ENCODE peak calls at places on chromosome 2, in eight cellular contexts. One of them, this sample, is unnamed.

GRCh38 chr2:219722276-219722883 is 95.0 kb downstream of the SLC4A3 start:
- DNase-seq in lower lobe of right lung: no peak
- DNase-seq in left lung: no peak
- DNase-seq in pancreas: no peak
- DNase-seq in colonic mucosa: no peak
- DNase-seq in hepatocyte: peak; percentile 15
- DNase-seq in fibroblast of lung: peak; percentile 34
- DNase-seq in psoas muscle: no peak
- DNase-seq in this sample: no peak

GRCh38 chr2:273338-273737 is 8.6 kb downstream of the ACP1 start:
- DNase-seq in lower lobe of right lung: no peak
- DNase-seq in left lung: no peak
- DNase-seq in pancreas: no peak
- DNase-seq in colonic mucosa: no peak
- DNase-seq in hepatocyte: no peak
- DNase-seq in fibroblast of lung: no peak
- DNase-seq in psoas muscle: no peak
- DNase-seq in this sample: no peak

GRCh38 chr2:28822036-28822435 is 11.4 kb downstream of the SPDYA start:
- DNase-seq in lower lobe of right lung: no peak
- DNase-seq in left lung: no peak
- DNase-seq in pancreas: no peak
- DNase-seq in colonic mucosa: no peak
- DNase-seq in hepatocyte: no peak
- DNase-seq in fibroblast of lung: no peak
- DNase-seq in psoas muscle: no peak
- DNase-seq in this sample: no peak

GRCh38 chr2:112055110-112055832 is at the start of gene TMEM87B:
- DNase-seq in lower lobe of right lung: peak; percentile 99
- DNase-seq in left lung: peak; percentile 100
- DNase-seq in pancreas: peak; percentile 100
- DNase-seq in colonic mucosa: peak; percentile 99
- DNase-seq in hepatocyte: peak; percentile 99
- DNase-seq in fibroblast of lung: peak; percentile 97
- DNase-seq in psoas muscle: peak; percentile 99
- DNase-seq in this sample: peak; percentile 96

GRCh38 chr2:159202568-159203071 is 83.9 kb downstream of the WDSUB1 start:
- DNase-seq in lower lobe of right lung: no peak
- DNase-seq in left lung: peak; percentile 62
- DNase-seq in pancreas: no peak
- DNase-seq in colonic mucosa: peak; percentile 26
- DNase-seq in hepatocyte: peak; percentile 61
- DNase-seq in fibroblast of lung: peak; percentile 100
- DNase-seq in psoas muscle: no peak
- DNase-seq in this sample: no peak

GRCh38 chr2:56681659-56682396 is 498.0 kb downstream of the CCDC85A start:
- DNase-seq in lower lobe of right lung: no peak
- DNase-seq in left lung: no peak
- DNase-seq in pancreas: no peak
- DNase-seq in colonic mucosa: no peak
- DNase-seq in hepatocyte: no peak
- DNase-seq in fibroblast of lung: peak; percentile 81
- DNase-seq in psoas muscle: no peak
- DNase-seq in this sample: no peak

GRCh38 chr2:37969731-37970130 is 44.6 kb downstream of the RMDN2 start:
- DNase-seq in lower lobe of right lung: no peak
- DNase-seq in left lung: no peak
- DNase-seq in pancreas: no peak
- DNase-seq in colonic mucosa: no peak
- DNase-seq in hepatocyte: no peak
- DNase-seq in fibroblast of lung: no peak
- DNase-seq in psoas muscle: no peak
- DNase-seq in this sample: no peak

GRCh38 chr2:63614448-63614968 is 25.7 kb downstream of the MDH1 start:
- DNase-seq in lower lobe of right lung: no peak
- DNase-seq in left lung: no peak
- DNase-seq in pancreas: no peak
- DNase-seq in colonic mucosa: no peak
- DNase-seq in hepatocyte: peak; percentile 34
- DNase-seq in fibroblast of lung: peak; percentile 84
- DNase-seq in psoas muscle: no peak
- DNase-seq in this sample: no peak

DNA sequence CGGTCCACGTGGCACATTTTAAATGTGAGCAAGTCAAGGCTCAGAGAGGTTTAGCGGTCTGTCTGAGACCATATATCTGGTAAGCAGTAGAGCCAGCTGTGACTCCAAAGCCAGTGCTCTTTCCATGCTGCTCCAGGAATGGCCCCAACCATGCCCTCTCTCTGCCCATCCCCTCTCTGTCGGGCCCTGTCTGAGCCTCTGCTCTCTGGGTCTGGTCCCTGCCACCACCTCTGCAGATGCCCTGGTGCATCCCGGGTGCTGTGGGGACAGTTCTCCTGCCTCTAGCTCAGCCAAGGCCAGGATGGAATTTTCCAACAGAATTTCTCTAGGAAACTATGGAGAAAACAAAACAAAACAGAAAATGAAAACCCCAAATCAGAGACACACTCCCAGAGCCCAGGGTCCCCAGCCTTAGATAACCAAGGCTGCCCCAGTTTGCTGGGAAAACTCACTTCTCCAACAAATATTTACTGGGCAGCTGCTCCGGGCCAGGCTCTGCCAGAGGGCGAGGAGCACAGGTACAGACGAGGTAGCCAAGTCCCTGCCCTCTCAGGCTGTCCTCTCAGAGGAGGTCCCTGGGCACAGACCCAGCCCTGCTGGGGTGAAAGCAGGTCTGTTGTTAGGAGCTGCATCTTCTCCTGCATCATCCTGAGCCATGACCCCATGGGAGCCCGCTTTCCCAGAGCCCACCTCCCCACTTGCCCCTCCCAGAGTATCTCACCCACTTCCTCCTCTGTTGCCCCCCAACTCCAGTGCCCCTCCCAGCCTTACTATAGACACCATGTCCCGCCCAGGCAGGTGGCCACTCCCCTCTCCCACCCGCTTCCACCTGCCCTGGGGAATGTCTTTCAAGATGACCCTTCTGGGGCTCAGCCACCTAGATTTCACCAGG is 9.1 kb downstream of the ADRA2B start:
- DNase-seq in lower lobe of right lung: peak; percentile 17
- DNase-seq in left lung: peak; percentile 27
- DNase-seq in pancreas: no peak
- DNase-seq in colonic mucosa: no peak
- DNase-seq in hepatocyte: no peak
- DNase-seq in fibroblast of lung: no peak
- DNase-seq in psoas muscle: no peak
- DNase-seq in this sample: no peak
- H3K4me1 ChIP-seq in lower lobe of right lung: no peaks in the 10 kb centered on the region
- H3K4me1 ChIP-seq in left lung: no peaks in the 10 kb centered on the region
- H3K4me1 ChIP-seq in pancreas: no peaks in the 10 kb centered on the region
- H3K4me1 ChIP-seq in colonic mucosa: no peaks in the 10 kb centered on the region
- H3K4me1 ChIP-seq in hepatocyte: peaks cover 12% of the 10 kb centered on the region
- H3K4me1 ChIP-seq in fibroblast of lung: no peaks in the 10 kb centered on the region
- H3K4me1 ChIP-seq in psoas muscle: no peaks in the 10 kb centered on the region
- H3K4me1 ChIP-seq in this sample: no peaks in the 10 kb centered on the region

GRCh38 chr2:9702604-9703084 is 71.8 kb upstream of the YWHAQ start:
- DNase-seq in lower lobe of right lung: no peak
- DNase-seq in left lung: no peak
- DNase-seq in pancreas: no peak
- DNase-seq in colonic mucosa: no peak
- DNase-seq in hepatocyte: no peak
- DNase-seq in fibroblast of lung: no peak
- DNase-seq in psoas muscle: no peak
- DNase-seq in this sample: no peak

GRCh38 chr2:9704600-9704999 is 73.8 kb upstream of the YWHAQ start:
- DNase-seq in lower lobe of right lung: no peak
- DNase-seq in left lung: no peak
- DNase-seq in pancreas: no peak
- DNase-seq in colonic mucosa: no peak
- DNase-seq in hepatocyte: no peak
- DNase-seq in fibroblast of lung: no peak
- DNase-seq in psoas muscle: no peak
- DNase-seq in this sample: no peak

GRCh38 chr2:9707008-9707407 is 76.2 kb upstream of the YWHAQ start:
- DNase-seq in lower lobe of right lung: no peak
- DNase-seq in left lung: no peak
- DNase-seq in pancreas: no peak
- DNase-seq in colonic mucosa: no peak
- DNase-seq in hepatocyte: peak; percentile 43
- DNase-seq in fibroblast of lung: no peak
- DNase-seq in psoas muscle: no peak
- DNase-seq in this sample: no peak

GRCh38 chr2:9703701-9704221 is 73.0 kb upstream of the YWHAQ start:
- DNase-seq in lower lobe of right lung: peak; percentile 58
- DNase-seq in left lung: peak; percentile 53
- DNase-seq in pancreas: no peak
- DNase-seq in colonic mucosa: peak; percentile 31
- DNase-seq in hepatocyte: peak; percentile 83
- DNase-seq in fibroblast of lung: peak; percentile 76
- DNase-seq in psoas muscle: no peak
- DNase-seq in this sample: no peak

DNA sequence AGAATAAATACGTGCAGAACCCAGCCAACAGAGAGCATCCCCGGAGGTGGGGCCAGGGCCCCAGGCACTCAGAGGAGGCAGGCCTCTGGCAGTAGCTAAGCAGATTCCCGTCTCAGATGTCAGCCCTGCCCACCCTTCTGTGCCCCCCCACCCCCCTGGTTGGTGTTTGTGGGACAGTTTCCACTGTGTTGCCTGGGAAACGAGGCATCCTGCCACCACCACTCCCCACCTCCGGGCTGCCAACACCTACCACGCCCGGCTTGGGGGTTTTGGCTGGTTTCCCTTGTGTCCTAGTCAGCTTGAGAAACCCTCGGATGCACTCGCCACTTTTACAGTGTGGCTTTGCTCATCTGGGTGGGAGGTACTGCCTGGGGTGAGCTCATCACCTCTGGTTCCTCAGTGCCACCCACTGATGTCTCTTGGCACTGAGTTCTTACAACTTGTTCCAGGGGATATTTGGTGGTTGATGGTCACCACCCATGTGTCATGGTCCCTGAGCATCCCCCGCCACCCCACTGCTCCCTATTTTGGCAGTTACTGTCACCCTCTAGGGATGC is 72.4 kb upstream of the YWHAQ start:
- DNase-seq in lower lobe of right lung: peak; percentile 79
- DNase-seq in left lung: peak; percentile 53
- DNase-seq in pancreas: no peak
- DNase-seq in colonic mucosa: peak; percentile 26
- DNase-seq in hepatocyte: peak; percentile 64
- DNase-seq in fibroblast of lung: peak; percentile 76
- DNase-seq in psoas muscle: peak; percentile 59
- DNase-seq in this sample: peak; percentile 93
- TF ChIP-seq CTCF in lower lobe of right lung: no peak
- TF ChIP-seq CTCF in left lung: no peak
- TF ChIP-seq CTCF in pancreas: no peak
- TF ChIP-seq CTCF in colonic mucosa: no peak
- TF ChIP-seq CTCF in hepatocyte: no peak
- TF ChIP-seq CTCF in fibroblast of lung: no peak
- TF ChIP-seq CTCF in psoas muscle: no peak
- TF ChIP-seq CTCF in this sample: no peak

GRCh38 chr2:234676109-234676858 is 179.4 kb upstream of the ARL4C start:
- DNase-seq in lower lobe of right lung: no peak
- DNase-seq in left lung: no peak
- DNase-seq in pancreas: no peak
- DNase-seq in colonic mucosa: no peak
- DNase-seq in hepatocyte: no peak
- DNase-seq in fibroblast of lung: no peak
- DNase-seq in psoas muscle: no peak
- DNase-seq in this sample: no peak

GRCh38 chr2:234676859-234677450 is 180.1 kb upstream of the ARL4C start:
- DNase-seq in lower lobe of right lung: no peak
- DNase-seq in left lung: no peak
- DNase-seq in pancreas: no peak
- DNase-seq in colonic mucosa: no peak
- DNase-seq in hepatocyte: no peak
- DNase-seq in fibroblast of lung: no peak
- DNase-seq in psoas muscle: no peak
- DNase-seq in this sample: no peak

GRCh38 chr2:234673961-234674759 is 177.3 kb upstream of the ARL4C start:
- DNase-seq in lower lobe of right lung: no peak
- DNase-seq in left lung: no peak
- DNase-seq in pancreas: no peak
- DNase-seq in colonic mucosa: no peak
- DNase-seq in hepatocyte: no peak
- DNase-seq in fibroblast of lung: no peak
- DNase-seq in psoas muscle: no peak
- DNase-seq in this sample: no peak

GRCh38 chr2:234673501-234673900 is 176.6 kb upstream of the ARL4C start:
- DNase-seq in lower lobe of right lung: no peak
- DNase-seq in left lung: no peak
- DNase-seq in pancreas: no peak
- DNase-seq in colonic mucosa: no peak
- DNase-seq in hepatocyte: no peak
- DNase-seq in fibroblast of lung: no peak
- DNase-seq in psoas muscle: no peak
- DNase-seq in this sample: no peak

DNA sequence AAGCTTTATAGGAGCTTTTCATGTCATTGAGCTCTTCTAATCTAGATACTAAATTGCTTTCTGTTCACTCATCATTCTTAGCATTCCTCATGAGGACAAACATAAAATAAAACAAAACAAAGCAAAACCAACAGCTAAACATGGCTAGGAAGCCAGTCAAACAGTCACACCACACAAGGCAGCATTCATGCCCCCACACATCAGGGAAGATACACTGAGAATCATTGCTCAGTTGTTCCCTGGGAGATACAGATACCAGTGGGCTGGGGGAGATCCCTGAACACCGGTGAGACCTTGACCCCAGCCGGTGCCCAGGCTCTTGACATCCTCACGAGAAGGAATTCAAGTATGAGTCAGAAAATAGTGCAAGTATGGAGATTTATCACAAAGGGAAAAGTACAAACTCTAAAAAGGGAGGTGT is 177.9 kb upstream of the ARL4C start:
- DNase-seq in lower lobe of right lung: no peak
- DNase-seq in left lung: no peak
- DNase-seq in pancreas: no peak
- DNase-seq in colonic mucosa: no peak
- DNase-seq in hepatocyte: peak; percentile 40
- DNase-seq in fibroblast of lung: peak; percentile 82
- DNase-seq in psoas muscle: no peak
- DNase-seq in this sample: no peak
- H3K4me1 ChIP-seq in lower lobe of right lung: peaks cover 9% of the 10 kb centered on the region
- H3K4me1 ChIP-seq in left lung: no peaks in the 10 kb centered on the region
- H3K4me1 ChIP-seq in pancreas: no peaks in the 10 kb centered on the region
- H3K4me1 ChIP-seq in colonic mucosa: no peaks in the 10 kb centered on the region
- H3K4me1 ChIP-seq in hepatocyte: peaks cover 24% of the 10 kb centered on the region
- H3K4me1 ChIP-seq in fibroblast of lung: peaks cover 36% of the 10 kb centered on the region
- H3K4me1 ChIP-seq in psoas muscle: no peaks in the 10 kb centered on the region
- H3K4me1 ChIP-seq in this sample: no peaks in the 10 kb centered on the region

GRCh38 chr2:109279243-109279860 is 150.3 kb downstream of the SH3RF3 start:
- DNase-seq in lower lobe of right lung: no peak
- DNase-seq in left lung: no peak
- DNase-seq in pancreas: no peak
- DNase-seq in colonic mucosa: no peak
- DNase-seq in hepatocyte: no peak
- DNase-seq in fibroblast of lung: peak; percentile 54
- DNase-seq in psoas muscle: no peak
- DNase-seq in this sample: no peak

GRCh38 chr2:109277414-109277813 is 148.4 kb downstream of the SH3RF3 start:
- DNase-seq in lower lobe of right lung: no peak
- DNase-seq in left lung: no peak
- DNase-seq in pancreas: no peak
- DNase-seq in colonic mucosa: no peak
- DNase-seq in hepatocyte: no peak
- DNase-seq in fibroblast of lung: no peak
- DNase-seq in psoas muscle: no peak
- DNase-seq in this sample: no peak

GRCh38 chr2:109282360-109282759 is 153.4 kb downstream of the SH3RF3 start:
- DNase-seq in lower lobe of right lung: no peak
- DNase-seq in left lung: no peak
- DNase-seq in pancreas: no peak
- DNase-seq in colonic mucosa: no peak
- DNase-seq in hepatocyte: no peak
- DNase-seq in fibroblast of lung: no peak
- DNase-seq in psoas muscle: no peak
- DNase-seq in this sample: no peak

GRCh38 chr2:109282865-109283264 is 153.9 kb downstream of the SH3RF3 start:
- DNase-seq in lower lobe of right lung: no peak
- DNase-seq in left lung: no peak
- DNase-seq in pancreas: no peak
- DNase-seq in colonic mucosa: no peak
- DNase-seq in hepatocyte: no peak
- DNase-seq in fibroblast of lung: no peak
- DNase-seq in psoas muscle: no peak
- DNase-seq in this sample: no peak

DNA sequence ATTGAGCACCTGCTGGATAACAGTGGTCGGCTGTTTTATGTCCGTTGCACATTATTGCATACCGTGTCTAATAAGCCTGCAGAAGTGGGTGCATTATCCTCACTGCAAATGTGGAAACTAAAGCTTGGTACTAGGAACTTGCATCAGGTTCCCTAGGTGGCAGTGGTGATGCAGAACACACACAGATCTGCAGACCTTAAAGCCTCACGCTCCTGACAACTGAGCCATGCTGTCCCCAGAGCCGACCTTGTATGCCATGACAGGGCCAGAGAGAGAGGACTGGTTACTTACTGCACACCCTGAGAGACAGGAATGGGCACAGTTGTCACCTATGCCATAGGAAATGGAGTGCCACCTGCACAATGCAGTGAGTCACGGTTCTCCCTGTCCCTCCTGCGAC is 151.8 kb downstream of the SH3RF3 start:
- DNase-seq in lower lobe of right lung: no peak
- DNase-seq in left lung: no peak
- DNase-seq in pancreas: no peak
- DNase-seq in colonic mucosa: no peak
- DNase-seq in hepatocyte: no peak
- DNase-seq in fibroblast of lung: no peak
- DNase-seq in psoas muscle: no peak
- DNase-seq in this sample: no peak
- TF ChIP-seq CTCF in lower lobe of right lung: no peak
- TF ChIP-seq CTCF in left lung: no peak
- TF ChIP-seq CTCF in pancreas: no peak
- TF ChIP-seq CTCF in colonic mucosa: no peak
- TF ChIP-seq CTCF in hepatocyte: peak; percentile 4
- TF ChIP-seq CTCF in fibroblast of lung: no peak
- TF ChIP-seq CTCF in psoas muscle: peak; percentile 26
- TF ChIP-seq CTCF in this sample: no peak

This sample was measured in CD8-positive, alpha-beta T cell.